ENCODE peak calls at places on chromosomes 3 and 15, in eight cellular contexts. J is kidney epithelial cell, W is IMR-90, B is GM12865, T is GM12864, E is AG04449, U is colonic mucosa, X is DND-41. L is an unnamed sample.

GRCh38 chr15:99749386-99749785 is 16.1 kb upstream of the LYSMD4 start:
- DNase-seq in B (no peak), W (peak), U (peak), E (no peak), T (no peak), X (no peak), J (no peak), L (no peak)

GRCh38 chr3:141321109-141321497 is 47.2 kb upstream of the ZBTB38 start:
- DNase-seq in W (peak), U (no peak), B (no peak), J (no peak), X (no peak), T (no peak), E (no peak), L (no peak)

GRCh38 chr15:44096596-44096995 is 98.5 kb downstream of the FRMD5 start:
- DNase-seq in U (no peak), T (no peak), W (no peak), B (no peak), X (no peak), J (no peak), E (no peak), L (no peak)

GRCh38 chr3:156547637-156548036 is 7.3 kb downstream of the SSR3 start:
- DNase-seq in W (peak), J (peak), T (no peak), X (no peak), E (no peak), U (no peak), B (no peak), L (no peak)

GRCh38 chr3:123719785-123720531 is 135.1 kb upstream of the HACD2 start:
- DNase-seq in E (no peak), J (no peak), T (no peak), U (no peak), X (no peak), B (no peak), W (no peak), L (peak)

GRCh38 chr3:141795719-141796435 is 32.7 kb downstream of the GRK7 start:
- DNase-seq in B (no peak), J (no peak), W (no peak), U (peak), E (no peak), T (no peak), X (peak), L (peak)

GRCh38 chr3:173750095-173750494 is 352.6 kb downstream of the NLGN1 start:
- DNase-seq in X (no peak), B (no peak), U (no peak), J (no peak), E (no peak), W (peak), T (no peak), L (no peak)

GRCh38 chr3:134928392-134928791 is 133.3 kb downstream of the EPHB1 start:
- DNase-seq in X (no peak), E (no peak), W (no peak), J (no peak), U (no peak), T (no peak), B (no peak), L (no peak)

GRCh38 chr3:152404976-152405375 is 136.2 kb downstream of the MBNL1 start:
- DNase-seq in E (no peak), T (no peak), X (no peak), J (no peak), U (no peak), B (no peak), W (no peak), L (no peak)

GRCh38 chr3:151146731-151147091 is 56.3 kb downstream of the GPR171 start:
- DNase-seq in E (no peak), J (no peak), U (no peak), T (no peak), B (no peak), X (no peak), W (no peak), L (no peak)

GRCh38 chr3:56547486-56547885 is 9.5 kb upstream of the CCDC66 start:
- DNase-seq in J (no peak), E (no peak), T (no peak), W (no peak), B (no peak), U (no peak), X (no peak), L (no peak)

GRCh38 chr3:48685603-48686511 is at the start of gene NCKIPSD:
- DNase-seq in U (peak), J (no peak), E (no peak), B (peak), X (peak), W (peak), T (peak), L (peak)

GRCh38 chr15:68730491-68731317 is 90.0 kb downstream of the ANP32A start:
- DNase-seq in E (no peak), B (peak), X (peak), T (peak), J (peak), W (peak), U (peak), L (peak)

GRCh38 chr3:61530355-61530754 is 31.0 kb upstream of the PTPRG start:
- DNase-seq in W (peak), U (no peak), E (no peak), J (peak), B (peak), T (no peak), X (peak), L (no peak)

GRCh38 chr3:43949594-43949993 is 258.9 kb downstream of the ABHD5 start:
- DNase-seq in J (no peak), T (no peak), B (peak), E (no peak), W (no peak), U (no peak), X (no peak), L (no peak)

GRCh38 chr3:128185630-128186447 is 32.6 kb downstream of the EEFSEC start:
- DNase-seq in W (no peak), E (no peak), B (no peak), T (no peak), J (no peak), U (no peak), X (no peak), L (no peak)

GRCh38 chr3:58621086-58621830 is 44.1 kb upstream of the FAM107A start:
- DNase-seq in U (no peak), J (no peak), B (no peak), X (no peak), T (no peak), W (no peak), E (no peak), L (no peak)

GRCh38 chr3:114746502-114746901 is 400.6 kb downstream of the ZBTB20 start:
- DNase-seq in J (no peak), B (no peak), U (no peak), X (no peak), W (no peak), T (no peak), E (no peak), L (no peak)

GRCh38 chr15:49622561-49622960 is 1.7 kb downstream of the DTWD1 start:
- DNase-seq in W (no peak), J (no peak), E (no peak), X (no peak), U (no peak), B (no peak), T (no peak), L (no peak)

GRCh38 chr3:39272191-39272590 is 7.6 kb downstream of the CX3CR1 start:
- DNase-seq in X (no peak), T (no peak), J (no peak), B (no peak), E (no peak), U (no peak), W (no peak), L (no peak)

GRCh38 chr3:81218023-81218422 is 543.4 kb downstream of the GBE1 start:
- DNase-seq in B (no peak), T (no peak), E (no peak), W (no peak), J (no peak), U (no peak), X (no peak), L (no peak)

GRCh38 chr3:114218006-114218405 is 19.4 kb downstream of the ZNF80 start:
- DNase-seq in B (no peak), X (no peak), W (no peak), J (no peak), E (no peak), T (no peak), U (no peak), L (no peak)

GRCh38 chr3:62768896-62769295 is 106.3 kb downstream of the CADPS start:
- DNase-seq in U (no peak), E (no peak), X (no peak), T (no peak), B (no peak), J (no peak), W (no peak), L (no peak)

GRCh38 chr3:2166552-2166951 is 67.9 kb downstream of the CNTN4 start:
- DNase-seq in X (no peak), E (no peak), T (no peak), B (peak), U (no peak), J (no peak), W (no peak), L (no peak)

GRCh38 chr3:85298032-85298431 is 339.2 kb downstream of the CADM2 start:
- DNase-seq in T (no peak), J (no peak), W (no peak), U (no peak), E (no peak), B (no peak), X (no peak), L (no peak)

GRCh38 chr3:184314363-184314699 is at the start of gene EIF4G1:
- DNase-seq in T (peak), E (no peak), U (peak), J (peak), X (peak), W (peak), B (peak), L (peak)

GRCh38 chr3:146189519-146190173 is 28.7 kb upstream of the PLOD2 start:
- DNase-seq in U (no peak), J (no peak), B (peak), X (peak), E (no peak), W (peak), T (no peak), L (no peak)

GRCh38 chr3:129942296-129942695 is 32.2 kb upstream of the TRH start:
- DNase-seq in X (peak), E (no peak), T (no peak), B (peak), W (peak), U (peak), J (no peak), L (peak)

GRCh38 chr3:197891-198491 is 1.4 kb downstream of the CHL1 start:
- DNase-seq in W (no peak), U (no peak), X (no peak), B (peak), E (no peak), T (no peak), J (no peak), L (no peak)
- H3K4me3 ChIP-seq in W (peak), U (peak), X (no peak), B (peak), E (no peak), T (peak), J (peak), L (peak)

GRCh38 chr15:41894791-41895463 is 1.1 kb upstream of the SPTBN5 start:
- DNase-seq in T (peak), E (no peak), J (peak), B (peak), U (peak), X (peak), W (peak), L (peak)
- TF ChIP-seq CTCF in T (peak), E (peak), J (peak), B (peak), U (no peak), X (no peak), W (peak), L (no peak)

GRCh38 chr15:74454764-74455500 is 6.0 kb downstream of the UBL7 start:
- DNase-seq in E (no peak), B (no peak), X (no peak), J (no peak), W (no peak), U (no peak), T (no peak), L (no peak)
- H3K4me3 ChIP-seq in E (no peak), B (no peak), X (no peak), J (no peak), W (no peak), U (no peak), T (no peak), L (no peak)

DNA sequence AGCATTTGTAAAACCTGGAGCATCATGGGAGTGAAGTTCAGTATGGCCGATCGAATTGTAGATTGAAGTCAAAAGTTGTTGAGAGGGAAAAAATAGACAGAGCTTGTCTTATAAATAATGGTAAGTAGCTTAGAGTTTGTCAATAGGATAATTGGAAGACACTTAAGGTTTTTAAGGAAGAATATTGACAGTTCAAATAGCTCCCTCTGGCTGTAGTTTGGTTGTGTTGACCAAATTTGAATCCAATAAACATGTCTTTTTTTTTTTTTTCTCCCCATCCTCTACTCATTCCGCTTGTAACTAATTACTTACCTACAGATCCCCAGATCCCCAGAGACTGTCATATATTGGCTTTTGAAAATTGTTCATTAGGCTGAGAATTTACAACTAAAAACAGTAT is 677.0 kb downstream of the AGBL1 start:
- DNase-seq in B (no peak), E (no peak), U (no peak), W (no peak), T (no peak), J (no peak), X (no peak), L (no peak)
- TF ChIP-seq CTCF in B (no peak), E (no peak), U (no peak), W (no peak), T (no peak), J (no peak), X (peak), L (no peak)

DNA sequence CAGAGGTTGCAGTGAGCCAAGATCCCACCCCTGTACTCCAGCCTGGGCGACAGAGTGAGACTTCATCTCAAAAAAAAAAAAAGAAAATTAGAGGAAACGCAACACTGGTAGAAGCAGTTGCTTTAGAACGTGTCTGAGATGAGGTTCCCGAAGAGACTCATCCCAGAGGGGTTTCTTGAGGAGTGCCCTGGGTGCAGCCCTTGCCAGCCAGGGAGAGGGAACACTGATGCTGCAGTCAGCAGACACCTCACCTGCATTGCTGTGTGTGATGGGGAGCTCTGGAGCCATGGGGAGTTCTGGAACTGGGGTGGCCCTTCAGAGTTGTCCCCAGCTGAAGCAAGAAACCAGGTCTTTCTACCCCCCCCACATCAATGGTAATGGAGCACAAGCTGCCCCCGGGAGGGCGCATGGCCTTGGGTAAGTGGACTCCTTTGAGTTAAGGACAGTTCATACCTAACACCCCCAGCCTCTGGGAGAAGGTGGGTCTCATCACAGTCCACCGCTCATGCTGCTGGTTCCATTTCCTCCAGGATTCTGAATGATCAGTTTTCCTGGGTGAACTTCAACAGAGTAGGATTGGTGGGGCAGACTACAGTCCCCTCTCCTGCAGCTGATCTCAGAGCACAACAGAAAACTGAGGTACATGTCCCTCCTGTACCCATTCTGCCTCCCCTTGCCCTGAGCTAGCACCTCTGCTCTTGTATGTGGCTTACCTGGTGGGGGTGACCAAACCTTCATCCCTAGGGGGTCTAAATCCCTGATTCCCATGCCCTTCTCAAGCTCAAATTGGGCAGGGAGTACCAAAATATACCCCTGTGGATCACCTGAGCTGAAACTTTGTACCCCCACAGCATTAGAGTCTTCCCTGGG is 18.7 kb upstream of the LRRC2 start:
- DNase-seq in T (no peak), X (no peak), U (no peak), B (no peak), W (no peak), J (no peak), E (no peak), L (no peak)
- H3K4me3 ChIP-seq in T (no peak), X (no peak), U (no peak), B (no peak), W (no peak), J (no peak), E (no peak), L (no peak)

GRCh38 chr15:81411056-81411455 is 37.0 kb upstream of the TMC3 start:
- DNase-seq in W (no peak), U (no peak), X (no peak), E (no peak), B (no peak), J (no peak), T (no peak), L (no peak)
- TF ChIP-seq CTCF in W (no peak), U (no peak), X (no peak), E (no peak), B (no peak), J (no peak), T (no peak), L (no peak)

DNA sequence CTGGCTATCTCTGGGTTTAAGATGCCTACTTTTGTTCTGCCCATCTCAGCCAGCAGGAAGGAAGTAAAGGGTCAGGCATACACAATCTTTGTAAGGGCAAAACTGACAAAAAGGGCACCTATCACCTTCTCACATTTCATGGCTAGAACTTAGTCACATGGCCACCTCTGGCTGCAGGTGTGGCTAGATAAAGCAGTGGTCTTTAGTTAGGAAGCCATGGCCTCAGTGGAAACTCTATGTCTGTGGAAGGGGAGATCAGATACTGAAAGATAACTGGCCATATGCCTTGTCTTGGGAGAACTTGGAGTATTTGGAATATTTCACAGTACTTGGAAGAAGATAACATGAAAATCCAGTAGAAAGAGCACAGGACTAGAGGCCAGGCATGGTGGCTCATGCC is 80.7 kb upstream of the TBL1XR1 start:
- DNase-seq in X (no peak), U (no peak), J (no peak), B (no peak), W (no peak), E (no peak), T (no peak), L (no peak)
- H3K4me3 ChIP-seq in X (no peak), U (no peak), J (no peak), B (no peak), W (no peak), E (no peak), T (no peak), L (no peak)

DNA sequence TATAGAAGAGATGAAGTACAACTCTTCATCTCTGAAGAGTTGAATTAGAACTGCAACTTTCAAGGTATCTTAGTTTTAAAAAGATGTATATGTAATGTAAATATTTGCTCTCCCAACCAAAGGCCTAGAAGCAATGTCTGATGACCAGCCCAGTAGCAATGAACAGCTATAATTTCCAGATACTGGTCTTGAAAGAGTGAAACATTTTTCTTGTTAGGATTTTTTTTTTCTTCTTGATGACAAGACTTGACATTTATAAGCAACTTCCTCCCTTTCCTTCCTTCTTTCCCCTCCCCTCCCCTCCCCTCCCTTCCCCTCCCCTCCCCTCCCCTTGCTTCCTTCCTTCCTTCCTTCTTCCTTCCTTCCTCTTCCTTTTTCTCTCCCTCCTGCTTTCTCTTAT is 423.4 kb downstream of the ZIC1 start:
- DNase-seq in B (no peak), J (no peak), X (no peak), W (no peak), T (no peak), E (no peak), U (no peak), L (no peak)
- TF ChIP-seq CTCF in B (no peak), J (no peak), X (no peak), W (no peak), T (no peak), E (no peak), U (no peak), L (no peak)

DNA sequence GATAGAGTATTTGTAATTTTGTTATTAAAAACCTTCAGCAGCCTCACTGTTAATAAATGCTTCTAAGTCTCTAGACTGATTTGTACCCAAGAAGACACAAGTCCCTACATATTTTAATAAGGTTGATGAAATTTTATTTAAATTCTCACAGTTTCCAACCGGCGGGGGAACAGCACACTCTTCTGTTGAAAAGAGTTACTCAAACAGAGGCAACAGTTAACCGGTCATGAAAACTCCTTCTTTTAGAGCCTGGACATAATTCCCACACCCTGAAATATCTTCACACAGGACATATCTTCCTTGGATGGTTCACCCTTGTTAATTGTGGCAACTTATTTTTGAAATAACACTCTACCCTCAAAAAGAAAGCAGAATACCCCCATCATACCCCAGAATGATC is 278.8 kb downstream of the FOXP1 start:
- DNase-seq in U (no peak), B (no peak), W (peak), J (no peak), E (no peak), T (no peak), X (no peak), L (no peak)
- H3K4me3 ChIP-seq in U (peak), B (no peak), W (peak), J (peak), E (no peak), T (no peak), X (no peak), L (peak)